ENCODE peak calls at places on chromosomes 6 and 20, in seven cellular contexts. A is H54, D is GM23248, O is SK-N-DZ, G is BE2C, Q is EH, J is brain microvascular endothelial cell. M is an unnamed sample.

GRCh38 chr6:43013020-43013842 is 515 bp downstream of the MEA1 start:
- DNase-seq in A (peak; percentile 50), D (peak; percentile 57), O (peak; percentile 26), G (no peak), Q (no peak), J (no peak), M (no peak)

GRCh38 chr20:47789081-47789998 is 4.1 kb upstream of the SULF2 start:
- DNase-seq in A (no peak), D (no peak), O (no peak), G (peak; percentile 40), Q (peak; percentile 84), J (no peak), M (peak; percentile 62)

GRCh38 chr20:44734938-44735337 is 10.7 kb upstream of the KCNK15 start:
- DNase-seq in A (peak; percentile 61), D (peak; percentile 90), O (no peak), G (no peak), Q (peak; percentile 82), J (peak; percentile 33), M (peak; percentile 30)

GRCh38 chr20:46359233-46359751 is 47.1 kb downstream of the ELMO2 start:
- DNase-seq in A (no peak), D (no peak), O (no peak), G (no peak), Q (no peak), J (no peak), M (no peak)

GRCh38 chr6:96620851-96621250 is 57.9 kb downstream of the FHL5 start:
- DNase-seq in A (no peak), D (no peak), O (no peak), G (no peak), Q (no peak), J (no peak), M (no peak)

GRCh38 chr20:59735917-59736316 is 131.6 kb downstream of the PHACTR3 start:
- DNase-seq in A (no peak), D (no peak), O (no peak), G (no peak), Q (no peak), J (no peak), M (no peak)

GRCh38 chr6:125939796-125940195 is 16.8 kb upstream of the HINT3 start:
- DNase-seq in A (no peak), D (no peak), O (no peak), G (no peak), Q (no peak), J (no peak), M (no peak)

GRCh38 chr6:147203311-147204059 is 732 bp upstream of the STXBP5 start:
- DNase-seq in A (peak; percentile 52), D (peak; percentile 95), O (peak; percentile 71), G (peak; percentile 82), Q (peak; percentile 89), J (peak; percentile 50), M (peak; percentile 60)

GRCh38 chr20:63873477-63873971 is 8.5 kb downstream of the TPD52L2 start:
- DNase-seq in A (peak; percentile 82), D (peak; percentile 93), O (no peak), G (no peak), Q (peak; percentile 77), J (peak; percentile 69), M (peak; percentile 72)

GRCh38 chr6:130906736-130907381 is 79.7 kb downstream of the SMLR1 start:
- DNase-seq in A (peak; percentile 9), D (peak; percentile 76), O (no peak), G (no peak), Q (peak; percentile 62), J (peak; percentile 14), M (peak; percentile 77)

GRCh38 chr6:21984135-21984534 is 312.7 kb downstream of the PRL start:
- DNase-seq in A (no peak), D (no peak), O (no peak), G (no peak), Q (no peak), J (no peak), M (no peak)

M was measured in astrocyte.